ENCODE peak calls at places on chromosomes 2 and 18, in nine cellular contexts. W is CD4-positive, CD25-positive, alpha-beta regulatory T cell; Z is heart right ventricle; S is naive thymus-derived CD4-positive, alpha-beta T cell; O is breast epithelium; P is HepG2; A is lower lobe of right lung; Q is adrenal gland; R is RWPE2. X is an unnamed sample. For H3K27me3, the result is how much of the 10 kb centered on the place peaks cover.

GRCh38 chr18:36212978-36213303 is 25.6 kb downstream of the MOCOS start:
- DNase-seq in W (no peak), Z (no peak), S (no peak), O (no peak), P (no peak), A (no peak), Q (no peak), R (no peak), X (no peak)

GRCh38 chr18:45359275-45360009 is 255.8 kb upstream of the SLC14A2 start:
- DNase-seq in W (no peak), Z (no peak), S (no peak), O (no peak), P (no peak), A (peak), Q (no peak), R (no peak), X (no peak)

GRCh38 chr2:209413615-209414014 is 10.2 kb upstream of the MAP2 start:
- DNase-seq in W (no peak), Z (no peak), S (no peak), O (no peak), P (no peak), A (no peak), Q (no peak), R (no peak), X (no peak)

GRCh38 chr2:226792155-226792871 is 7.3 kb downstream of the IRS1 start:
- DNase-seq in W (peak), Z (no peak), S (no peak), O (no peak), P (no peak), A (no peak), Q (no peak), R (no peak), X (no peak)

GRCh38 chr2:17792515-17792914 is 23.7 kb upstream of the MSGN1 start:
- DNase-seq in W (no peak), Z (no peak), S (no peak), O (no peak), P (no peak), A (no peak), Q (no peak), R (no peak), X (peak)

GRCh38 chr18:57004366-57005121 is 142.3 kb upstream of the BOD1L2 start:
- DNase-seq in W (peak), Z (no peak), S (no peak), O (no peak), P (peak), A (no peak), Q (no peak), R (no peak), X (no peak)

GRCh38 chr2:187206071-187206470 is 242.0 kb downstream of the CALCRL start:
- DNase-seq in W (no peak), Z (no peak), S (no peak), O (no peak), P (no peak), A (no peak), Q (no peak), R (no peak), X (no peak)

GRCh38 chr2:240615409-240615808 is 9.9 kb upstream of the GPR35 start:
- DNase-seq in W (no peak), Z (no peak), S (no peak), O (no peak), P (no peak), A (no peak), Q (no peak), R (no peak), X (no peak)

GRCh38 chr2:223055836-223056235 is 3.8 kb downstream of the KCNE4 start:
- DNase-seq in W (no peak), Z (peak), S (no peak), O (no peak), P (no peak), A (no peak), Q (no peak), R (no peak), X (no peak)

GRCh38 chr2:71782323-71782722 is 329.0 kb downstream of the DYSF start:
- DNase-seq in W (no peak), Z (peak), S (no peak), O (no peak), P (no peak), A (no peak), Q (no peak), R (no peak), X (no peak)

GRCh38 chr18:79943608-79944125 is 7.8 kb downstream of the SLC66A2 start:
- DNase-seq in W (no peak), Z (no peak), S (no peak), O (peak), P (no peak), A (peak), Q (no peak), R (no peak), X (no peak)

GRCh38 chr2:239143858-239144712 is 256.7 kb downstream of the HDAC4 start:
- DNase-seq in W (peak), Z (no peak), S (peak), O (no peak), P (peak), A (peak), Q (no peak), R (no peak), X (peak)

GRCh38 chr2:165560377-165560988 is 91.0 kb downstream of the CSRNP3 start:
- DNase-seq in W (no peak), Z (no peak), S (no peak), O (no peak), P (no peak), A (no peak), Q (no peak), R (no peak), X (no peak)

GRCh38 chr2:38149533-38149932 is 73.6 kb upstream of the CYP1B1 start:
- DNase-seq in W (no peak), Z (no peak), S (no peak), O (no peak), P (no peak), A (peak), Q (no peak), R (no peak), X (no peak)

GRCh38 chr2:237452846-237453245 is 34.2 kb upstream of the MLPH start:
- DNase-seq in W (no peak), Z (no peak), S (no peak), O (no peak), P (no peak), A (no peak), Q (no peak), R (no peak), X (no peak)

GRCh38 chr2:212157011-212157410 is 381.6 kb downstream of the ERBB4 start:
- DNase-seq in W (no peak), Z (no peak), S (no peak), O (no peak), P (no peak), A (no peak), Q (no peak), R (no peak), X (no peak)

GRCh38 chr2:37020212-37020886 is 54.0 kb upstream of the STRN start:
- DNase-seq in W (no peak), Z (peak), S (no peak), O (no peak), P (no peak), A (peak), Q (peak), R (no peak), X (no peak)

GRCh38 chr2:39141346-39142011 is 20.6 kb upstream of the SOS1 start:
- DNase-seq in W (no peak), Z (peak), S (no peak), O (no peak), P (no peak), A (no peak), Q (no peak), R (no peak), X (no peak)

GRCh38 chr2:134268265-134268664 is 14.4 kb downstream of the MGAT5 start:
- DNase-seq in W (no peak), Z (peak), S (no peak), O (no peak), P (no peak), A (no peak), Q (no peak), R (no peak), X (no peak)

GRCh38 chr18:25067291-25068050 is 284.5 kb downstream of the ZNF521 start:
- DNase-seq in W (no peak), Z (no peak), S (no peak), O (no peak), P (no peak), A (no peak), Q (no peak), R (no peak), X (no peak)

GRCh38 chr2:191030521-191031154 is 16.7 kb upstream of the STAT1 start:
- DNase-seq in W (peak), Z (no peak), S (peak), O (no peak), P (peak), A (no peak), Q (no peak), R (no peak), X (peak)

GRCh38 chr18:69757733-69758132 is 189.9 kb downstream of the CD226 start:
- DNase-seq in W (no peak), Z (no peak), S (no peak), O (no peak), P (no peak), A (no peak), Q (no peak), R (no peak), X (no peak)

GRCh38 chr2:8511868-8512612 is 169.8 kb upstream of the ID2 start:
- DNase-seq in W (no peak), Z (no peak), S (no peak), O (no peak), P (no peak), A (peak), Q (no peak), R (no peak), X (no peak)

GRCh38 chr2:98280376-98281102 is 65.7 kb upstream of the CNGA3 start:
- DNase-seq in W (no peak), Z (no peak), S (no peak), O (no peak), P (no peak), A (no peak), Q (no peak), R (no peak), X (no peak)

GRCh38 chr2:98278074-98278473 is 68.2 kb upstream of the CNGA3 start:
- DNase-seq in W (no peak), Z (no peak), S (no peak), O (no peak), P (no peak), A (no peak), Q (no peak), R (no peak), X (no peak)

GRCh38 chr2:98282109-98282508 is 64.1 kb upstream of the CNGA3 start:
- DNase-seq in W (no peak), Z (no peak), S (no peak), O (no peak), P (no peak), A (no peak), Q (no peak), R (no peak), X (no peak)

GRCh38 chr2:98281607-98282006 is 64.6 kb upstream of the CNGA3 start:
- DNase-seq in W (no peak), Z (no peak), S (no peak), O (no peak), P (no peak), A (no peak), Q (no peak), R (no peak), X (no peak)

DNA sequence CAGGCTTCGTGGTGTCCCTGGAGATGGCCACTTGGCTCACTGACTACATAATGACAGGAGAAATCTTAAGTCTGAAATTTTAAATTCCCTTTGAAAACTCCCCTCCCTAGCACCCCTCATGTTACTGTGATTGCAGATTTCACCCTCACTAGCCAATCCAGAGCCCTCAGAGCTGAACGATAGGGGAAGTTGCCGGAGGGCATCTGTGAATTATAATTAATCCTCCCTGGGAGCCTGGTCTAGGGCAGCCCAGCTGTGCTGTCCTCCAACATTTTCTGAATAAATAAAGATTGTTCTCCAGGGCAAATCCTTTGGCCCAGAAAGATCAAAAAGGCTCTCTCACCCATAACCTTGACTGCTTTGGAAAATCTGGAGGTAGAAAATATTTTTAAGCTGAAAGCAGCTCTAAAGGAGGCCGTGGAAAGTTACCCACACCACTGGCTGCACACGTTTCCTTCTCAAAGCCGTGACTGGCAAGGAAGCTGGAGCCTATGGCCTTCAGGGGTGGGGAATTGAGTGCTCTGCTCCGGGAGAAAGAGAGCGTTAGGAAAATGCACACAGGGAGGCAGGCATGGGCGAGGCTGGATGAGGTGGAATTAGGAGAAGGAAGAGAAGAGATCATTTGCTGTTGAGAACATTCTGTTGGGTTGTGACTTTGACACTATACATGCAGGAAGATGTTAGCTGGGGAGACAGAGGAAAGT is 68.9 kb upstream of the CNGA3 start:
- DNase-seq in W (no peak), Z (no peak), S (no peak), O (no peak), P (no peak), A (no peak), Q (peak), R (no peak), X (no peak)
- H3K27me3 ChIP-seq in W (under half), Z (under half), S (under half), O (under half), P (half or more), A (under half), Q (under half), R (under half), X (under half)

GRCh38 chr2:10004401-10004800 is 38.9 kb upstream of the KLF11 start:
- DNase-seq in W (no peak), Z (no peak), S (no peak), O (no peak), P (no peak), A (no peak), Q (no peak), R (no peak), X (no peak)
- H3K27me3 ChIP-seq in W (under half), Z (under half), S (under half), O (under half), P (under half), A (under half), Q (under half), R (under half), X (under half)

GRCh38 chr18:33579147-33579867 is 1.3 kb downstream of the ASXL3 start:
- DNase-seq in W (no peak), Z (no peak), S (no peak), O (no peak), P (no peak), A (no peak), Q (no peak), R (no peak), X (no peak)

GRCh38 chr18:33581816-33582215 is 3.8 kb downstream of the ASXL3 start:
- DNase-seq in W (no peak), Z (peak), S (no peak), O (no peak), P (no peak), A (no peak), Q (no peak), R (no peak), X (no peak)

GRCh38 chr18:33579868-33580205 is 1.8 kb downstream of the ASXL3 start:
- DNase-seq in W (no peak), Z (no peak), S (no peak), O (no peak), P (no peak), A (no peak), Q (no peak), R (no peak), X (no peak)

GRCh38 chr18:33578371-33579146 is 540 bp downstream of the ASXL3 start:
- DNase-seq in W (peak), Z (peak), S (no peak), O (no peak), P (peak), A (peak), Q (no peak), R (no peak), X (no peak)

DNA sequence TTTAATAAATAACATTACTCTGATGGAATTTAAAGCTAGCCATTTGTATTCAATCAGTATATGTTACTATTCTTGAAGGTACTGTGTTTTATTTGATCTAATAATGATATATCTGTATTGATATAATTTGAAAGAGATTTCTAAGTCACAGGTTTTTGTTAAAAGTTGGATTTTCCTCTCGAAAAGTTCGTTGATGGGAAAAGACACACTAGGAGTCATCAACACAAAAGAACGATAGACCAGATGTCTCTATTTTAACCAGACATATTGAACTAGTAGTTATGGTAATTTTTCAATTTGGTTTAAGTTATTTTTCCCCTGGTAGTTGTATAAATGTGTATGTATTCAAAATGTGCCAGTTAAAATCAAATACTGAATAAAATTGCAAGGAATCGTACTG is 2.5 kb downstream of the ASXL3 start:
- DNase-seq in W (no peak), Z (no peak), S (no peak), O (no peak), P (no peak), A (no peak), Q (no peak), R (no peak), X (no peak)
- H3K27me3 ChIP-seq in W (under half), Z (under half), S (under half), O (under half), P (under half), A (under half), Q (under half), R (half or more), X (under half)

GRCh38 chr2:118856978-118857676 is 9.7 kb upstream of the EN1 start:
- DNase-seq in W (no peak), Z (no peak), S (no peak), O (no peak), P (no peak), A (no peak), Q (no peak), R (no peak), X (no peak)

GRCh38 chr2:118855451-118856279 is 8.2 kb upstream of the EN1 start:
- DNase-seq in W (peak), Z (peak), S (peak), O (peak), P (peak), A (peak), Q (peak), R (no peak), X (no peak)

GRCh38 chr2:118857677-118858484 is 10.4 kb upstream of the EN1 start:
- DNase-seq in W (no peak), Z (no peak), S (no peak), O (no peak), P (no peak), A (no peak), Q (no peak), R (no peak), X (no peak)

GRCh38 chr2:118854507-118855300 is 7.3 kb upstream of the EN1 start:
- DNase-seq in W (no peak), Z (no peak), S (no peak), O (no peak), P (no peak), A (no peak), Q (no peak), R (no peak), X (no peak)

DNA sequence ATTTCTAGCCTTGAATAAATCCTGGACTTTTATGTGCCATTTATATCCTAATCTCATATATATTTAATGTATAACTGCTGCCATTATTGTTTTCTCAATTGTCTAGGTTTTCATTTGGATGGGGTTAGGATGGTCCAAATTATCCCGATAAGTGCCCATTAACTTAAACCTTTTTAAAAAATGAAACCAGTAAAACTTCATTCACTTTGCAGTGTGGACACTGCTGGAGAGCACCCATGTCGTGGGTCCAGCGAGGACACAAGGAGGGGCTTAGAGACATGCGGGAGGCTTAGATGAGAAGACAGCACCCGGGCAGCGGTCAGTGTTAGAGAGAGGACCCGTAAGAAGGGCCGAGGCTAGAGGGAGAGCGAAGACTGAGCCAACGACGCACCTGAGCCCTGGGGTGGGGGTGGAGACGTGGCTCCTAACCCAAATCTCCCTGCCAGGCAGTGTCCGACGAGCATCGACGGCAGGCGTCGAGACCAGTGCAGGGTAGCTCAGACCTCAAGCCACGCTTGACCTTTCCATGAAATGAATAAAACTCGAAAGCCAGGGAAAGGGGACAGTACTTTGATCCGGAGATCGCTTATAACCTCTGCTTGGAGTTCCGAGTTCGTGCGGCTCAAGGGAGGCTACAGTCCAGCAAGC is 9.0 kb upstream of the EN1 start:
- DNase-seq in W (no peak), Z (no peak), S (no peak), O (no peak), P (no peak), A (no peak), Q (no peak), R (no peak), X (no peak)
- H3K27me3 ChIP-seq in W (under half), Z (half or more), S (under half), O (half or more), P (half or more), A (half or more), Q (half or more), R (half or more), X (under half)

GRCh38 chr18:3873698-3874495 is 423.9 kb downstream of the TGIF1 start:
- DNase-seq in W (no peak), Z (no peak), S (no peak), O (no peak), P (no peak), A (no peak), Q (no peak), R (no peak), X (no peak)
- H3K27me3 ChIP-seq in W (under half), Z (under half), S (under half), O (under half), P (under half), A (under half), Q (under half), R (under half), X (under half)

GRCh38 chr18:9706081-9706935 is 1.8 kb upstream of the RAB31 start:
- DNase-seq in W (no peak), Z (no peak), S (no peak), O (no peak), P (no peak), A (no peak), Q (no peak), R (no peak), X (no peak)
- H3K27me3 ChIP-seq in W (under half), Z (under half), S (under half), O (under half), P (half or more), A (under half), Q (under half), R (under half), X (under half)

DNA sequence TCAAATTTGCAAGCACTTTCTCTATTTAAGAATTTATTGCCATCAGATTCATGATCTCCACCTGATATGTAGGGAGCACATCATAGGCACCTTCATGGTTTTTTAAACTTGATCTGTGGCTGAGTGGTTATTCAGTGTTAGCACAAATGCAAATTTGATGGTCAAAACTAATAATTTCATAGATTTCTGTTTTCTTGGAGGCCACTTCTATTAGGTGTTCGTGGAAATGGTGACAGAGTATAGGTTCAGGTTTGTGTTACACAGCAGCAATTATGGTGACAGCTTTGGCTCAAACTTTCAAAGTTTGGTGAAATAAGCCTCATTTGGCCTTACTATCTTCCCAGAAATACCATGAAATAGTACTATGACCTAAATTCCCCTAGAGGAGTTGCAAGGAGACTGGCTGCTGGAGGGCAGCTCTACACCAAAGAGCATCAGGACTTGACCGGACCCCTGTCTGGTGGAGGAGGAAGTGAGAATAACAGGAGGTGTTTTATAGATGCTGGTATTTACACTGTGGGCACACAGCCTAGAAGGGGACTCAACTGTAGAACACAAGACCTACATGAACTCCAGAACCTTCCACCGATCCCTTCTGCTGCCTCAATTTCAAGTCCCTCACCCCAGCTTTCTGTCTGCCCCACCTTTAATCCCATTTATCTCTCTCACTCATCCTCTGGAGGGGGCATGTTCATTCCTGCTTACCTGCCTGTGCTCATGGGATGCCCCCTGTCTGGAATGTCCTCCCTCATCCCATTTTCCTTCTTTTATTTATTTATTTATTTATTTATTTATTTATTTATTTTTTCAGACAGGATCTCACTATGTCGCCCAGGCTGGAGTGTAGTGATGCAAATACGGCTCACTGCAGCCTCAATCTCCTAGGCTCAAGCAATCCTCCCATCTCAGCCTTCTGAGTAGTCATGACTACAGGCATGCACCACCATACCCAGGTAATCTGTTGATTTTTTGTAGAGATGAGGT is 132.9 kb upstream of the SIX2 start:
- DNase-seq in W (no peak), Z (no peak), S (no peak), O (no peak), P (no peak), A (no peak), Q (no peak), R (no peak), X (no peak)
- H3K27me3 ChIP-seq in W (under half), Z (under half), S (under half), O (under half), P (under half), A (under half), Q (under half), R (under half), X (under half)